ENCODE peak calls at places on chromosomes 7 and 10, in eight cellular contexts. One of them, this sample, is unnamed.

GRCh38 chr7:112254709-112255387 is 48.4 kb downstream of the ZNF277 start:
- DNase-seq in stimulated activated CD8-positive, alpha-beta memory T cell treated with anti-CD3 and anti-CD28 coated beads, Interleukin-4, amount 100 ng/mL, for 1 hour: no peak
- DNase-seq in AG08396: no peak
- DNase-seq in H54: no peak
- DNase-seq in activated T-helper 1 cell treated with anti-CD3 and anti-CD28 coated beads, Interleukin-12 subunit alpha, Interleukin-12 subunit beta, Interleukin-2, Interleukin-4 antibody, amounts not matched to agents 30 ng/mL and 10 ng/mL and 1 ng/mL, durations not matched to agents 14 hours and 24 hours and 36 hours: no peak
- DNase-seq in ecto neural progenitor cell: no peak
- DNase-seq in mammary epithelial cell: no peak
- DNase-seq in Kasumi-1: no peak
- DNase-seq in this sample: no peak

GRCh38 chr7:46784746-46785145 is 797.2 kb downstream of the TNS3 start:
- DNase-seq in ecto neural progenitor cell: no peak
- DNase-seq in AG08396: no peak
- DNase-seq in H54: peak; percentile 19
- DNase-seq in mammary epithelial cell: peak; percentile 90
- DNase-seq in Kasumi-1: no peak
- DNase-seq in activated T-helper 1 cell treated with anti-CD3 and anti-CD28 coated beads, Interleukin-12 subunit alpha, Interleukin-12 subunit beta, Interleukin-2, Interleukin-4 antibody, amounts not matched to agents 30 ng/mL and 10 ng/mL and 1 ng/mL, durations not matched to agents 14 hours and 24 hours and 36 hours: no peak
- DNase-seq in stimulated activated CD8-positive, alpha-beta memory T cell treated with anti-CD3 and anti-CD28 coated beads, Interleukin-4, amount 100 ng/mL, for 1 hour: no peak
- DNase-seq in this sample: peak; percentile 89

GRCh38 chr7:68629-69028 is 123.7 kb upstream of the FAM20C start:
- DNase-seq in AG08396: no peak
- DNase-seq in Kasumi-1: no peak
- DNase-seq in stimulated activated CD8-positive, alpha-beta memory T cell treated with anti-CD3 and anti-CD28 coated beads, Interleukin-4, amount 100 ng/mL, for 1 hour: no peak
- DNase-seq in H54: no peak
- DNase-seq in mammary epithelial cell: no peak
- DNase-seq in activated T-helper 1 cell treated with anti-CD3 and anti-CD28 coated beads, Interleukin-12 subunit alpha, Interleukin-12 subunit beta, Interleukin-2, Interleukin-4 antibody, amounts not matched to agents 30 ng/mL and 10 ng/mL and 1 ng/mL, durations not matched to agents 14 hours and 24 hours and 36 hours: no peak
- DNase-seq in ecto neural progenitor cell: no peak
- DNase-seq in this sample: no peak

GRCh38 chr10:30034433-30035137 is 24.8 kb downstream of the JCAD start:
- DNase-seq in AG08396: no peak
- DNase-seq in mammary epithelial cell: no peak
- DNase-seq in Kasumi-1: no peak
- DNase-seq in H54: no peak
- DNase-seq in ecto neural progenitor cell: no peak
- DNase-seq in activated T-helper 1 cell treated with anti-CD3 and anti-CD28 coated beads, Interleukin-12 subunit alpha, Interleukin-12 subunit beta, Interleukin-2, Interleukin-4 antibody, amounts not matched to agents 30 ng/mL and 10 ng/mL and 1 ng/mL, durations not matched to agents 14 hours and 24 hours and 36 hours: no peak
- DNase-seq in stimulated activated CD8-positive, alpha-beta memory T cell treated with anti-CD3 and anti-CD28 coated beads, Interleukin-4, amount 100 ng/mL, for 1 hour: no peak
- DNase-seq in this sample: no peak

GRCh38 chr7:51013218-51013786 is 230.6 kb upstream of the GRB10 start:
- DNase-seq in Kasumi-1: no peak
- DNase-seq in AG08396: no peak
- DNase-seq in activated T-helper 1 cell treated with anti-CD3 and anti-CD28 coated beads, Interleukin-12 subunit alpha, Interleukin-12 subunit beta, Interleukin-2, Interleukin-4 antibody, amounts not matched to agents 30 ng/mL and 10 ng/mL and 1 ng/mL, durations not matched to agents 14 hours and 24 hours and 36 hours: no peak
- DNase-seq in ecto neural progenitor cell: peak; percentile 34
- DNase-seq in stimulated activated CD8-positive, alpha-beta memory T cell treated with anti-CD3 and anti-CD28 coated beads, Interleukin-4, amount 100 ng/mL, for 1 hour: no peak
- DNase-seq in H54: no peak
- DNase-seq in mammary epithelial cell: no peak
- DNase-seq in this sample: no peak

GRCh38 chr10:68900427-68901105 is 549 bp upstream of the DDX50 start:
- DNase-seq in stimulated activated CD8-positive, alpha-beta memory T cell treated with anti-CD3 and anti-CD28 coated beads, Interleukin-4, amount 100 ng/mL, for 1 hour: no peak
- DNase-seq in H54: no peak
- DNase-seq in activated T-helper 1 cell treated with anti-CD3 and anti-CD28 coated beads, Interleukin-12 subunit alpha, Interleukin-12 subunit beta, Interleukin-2, Interleukin-4 antibody, amounts not matched to agents 30 ng/mL and 10 ng/mL and 1 ng/mL, durations not matched to agents 14 hours and 24 hours and 36 hours: no peak
- DNase-seq in AG08396: no peak
- DNase-seq in ecto neural progenitor cell: peak; percentile 97
- DNase-seq in mammary epithelial cell: no peak
- DNase-seq in Kasumi-1: no peak
- DNase-seq in this sample: no peak

GRCh38 chr10:14056545-14057332 is 274.0 kb downstream of the FRMD4A start:
- DNase-seq in Kasumi-1: no peak
- DNase-seq in mammary epithelial cell: no peak
- DNase-seq in activated T-helper 1 cell treated with anti-CD3 and anti-CD28 coated beads, Interleukin-12 subunit alpha, Interleukin-12 subunit beta, Interleukin-2, Interleukin-4 antibody, amounts not matched to agents 30 ng/mL and 10 ng/mL and 1 ng/mL, durations not matched to agents 14 hours and 24 hours and 36 hours: no peak
- DNase-seq in H54: no peak
- DNase-seq in stimulated activated CD8-positive, alpha-beta memory T cell treated with anti-CD3 and anti-CD28 coated beads, Interleukin-4, amount 100 ng/mL, for 1 hour: no peak
- DNase-seq in ecto neural progenitor cell: no peak
- DNase-seq in AG08396: peak; percentile 44
- DNase-seq in this sample: peak; percentile 34

GRCh38 chr10:98528166-98528784 is 81.5 kb upstream of the HPS1 start:
- DNase-seq in ecto neural progenitor cell: no peak
- DNase-seq in stimulated activated CD8-positive, alpha-beta memory T cell treated with anti-CD3 and anti-CD28 coated beads, Interleukin-4, amount 100 ng/mL, for 1 hour: no peak
- DNase-seq in Kasumi-1: no peak
- DNase-seq in AG08396: peak; percentile 8
- DNase-seq in mammary epithelial cell: no peak
- DNase-seq in H54: no peak
- DNase-seq in activated T-helper 1 cell treated with anti-CD3 and anti-CD28 coated beads, Interleukin-12 subunit alpha, Interleukin-12 subunit beta, Interleukin-2, Interleukin-4 antibody, amounts not matched to agents 30 ng/mL and 10 ng/mL and 1 ng/mL, durations not matched to agents 14 hours and 24 hours and 36 hours: no peak
- DNase-seq in this sample: no peak

GRCh38 chr7:81624650-81625310 is 145.1 kb downstream of the HGF start:
- DNase-seq in activated T-helper 1 cell treated with anti-CD3 and anti-CD28 coated beads, Interleukin-12 subunit alpha, Interleukin-12 subunit beta, Interleukin-2, Interleukin-4 antibody, amounts not matched to agents 30 ng/mL and 10 ng/mL and 1 ng/mL, durations not matched to agents 14 hours and 24 hours and 36 hours: no peak
- DNase-seq in Kasumi-1: no peak
- DNase-seq in mammary epithelial cell: no peak
- DNase-seq in stimulated activated CD8-positive, alpha-beta memory T cell treated with anti-CD3 and anti-CD28 coated beads, Interleukin-4, amount 100 ng/mL, for 1 hour: no peak
- DNase-seq in ecto neural progenitor cell: no peak
- DNase-seq in AG08396: no peak
- DNase-seq in H54: no peak
- DNase-seq in this sample: no peak

GRCh38 chr7:107387077-107387476 is 82.8 kb upstream of the GPR22 start:
- DNase-seq in ecto neural progenitor cell: peak; percentile 58
- DNase-seq in mammary epithelial cell: no peak
- DNase-seq in activated T-helper 1 cell treated with anti-CD3 and anti-CD28 coated beads, Interleukin-12 subunit alpha, Interleukin-12 subunit beta, Interleukin-2, Interleukin-4 antibody, amounts not matched to agents 30 ng/mL and 10 ng/mL and 1 ng/mL, durations not matched to agents 14 hours and 24 hours and 36 hours: no peak
- DNase-seq in H54: no peak
- DNase-seq in Kasumi-1: no peak
- DNase-seq in stimulated activated CD8-positive, alpha-beta memory T cell treated with anti-CD3 and anti-CD28 coated beads, Interleukin-4, amount 100 ng/mL, for 1 hour: no peak
- DNase-seq in AG08396: peak; percentile 13
- DNase-seq in this sample: no peak

GRCh38 chr7:115449689-115450088 is 527.8 kb downstream of the MDFIC start:
- DNase-seq in activated T-helper 1 cell treated with anti-CD3 and anti-CD28 coated beads, Interleukin-12 subunit alpha, Interleukin-12 subunit beta, Interleukin-2, Interleukin-4 antibody, amounts not matched to agents 30 ng/mL and 10 ng/mL and 1 ng/mL, durations not matched to agents 14 hours and 24 hours and 36 hours: no peak
- DNase-seq in H54: no peak
- DNase-seq in mammary epithelial cell: no peak
- DNase-seq in AG08396: no peak
- DNase-seq in stimulated activated CD8-positive, alpha-beta memory T cell treated with anti-CD3 and anti-CD28 coated beads, Interleukin-4, amount 100 ng/mL, for 1 hour: no peak
- DNase-seq in ecto neural progenitor cell: no peak
- DNase-seq in Kasumi-1: no peak
- DNase-seq in this sample: no peak

GRCh38 chr10:29011511-29011910 is 277.4 kb upstream of the LYZL1 start:
- DNase-seq in H54: no peak
- DNase-seq in Kasumi-1: no peak
- DNase-seq in stimulated activated CD8-positive, alpha-beta memory T cell treated with anti-CD3 and anti-CD28 coated beads, Interleukin-4, amount 100 ng/mL, for 1 hour: no peak
- DNase-seq in activated T-helper 1 cell treated with anti-CD3 and anti-CD28 coated beads, Interleukin-12 subunit alpha, Interleukin-12 subunit beta, Interleukin-2, Interleukin-4 antibody, amounts not matched to agents 30 ng/mL and 10 ng/mL and 1 ng/mL, durations not matched to agents 14 hours and 24 hours and 36 hours: no peak
- DNase-seq in ecto neural progenitor cell: no peak
- DNase-seq in mammary epithelial cell: no peak
- DNase-seq in AG08396: no peak
- DNase-seq in this sample: no peak

GRCh38 chr10:122879339-122880273 is at the start of gene FAM24B:
- DNase-seq in H54: no peak
- DNase-seq in AG08396: peak; percentile 96
- DNase-seq in Kasumi-1: peak; percentile 86
- DNase-seq in stimulated activated CD8-positive, alpha-beta memory T cell treated with anti-CD3 and anti-CD28 coated beads, Interleukin-4, amount 100 ng/mL, for 1 hour: peak; percentile 94
- DNase-seq in ecto neural progenitor cell: peak; percentile 58
- DNase-seq in mammary epithelial cell: peak; percentile 95
- DNase-seq in activated T-helper 1 cell treated with anti-CD3 and anti-CD28 coated beads, Interleukin-12 subunit alpha, Interleukin-12 subunit beta, Interleukin-2, Interleukin-4 antibody, amounts not matched to agents 30 ng/mL and 10 ng/mL and 1 ng/mL, durations not matched to agents 14 hours and 24 hours and 36 hours: peak; percentile 94
- DNase-seq in this sample: peak; percentile 86

GRCh38 chr10:67612156-67612555 is 83.8 kb downstream of the CTNNA3 start:
- DNase-seq in Kasumi-1: no peak
- DNase-seq in H54: no peak
- DNase-seq in AG08396: no peak
- DNase-seq in activated T-helper 1 cell treated with anti-CD3 and anti-CD28 coated beads, Interleukin-12 subunit alpha, Interleukin-12 subunit beta, Interleukin-2, Interleukin-4 antibody, amounts not matched to agents 30 ng/mL and 10 ng/mL and 1 ng/mL, durations not matched to agents 14 hours and 24 hours and 36 hours: no peak
- DNase-seq in stimulated activated CD8-positive, alpha-beta memory T cell treated with anti-CD3 and anti-CD28 coated beads, Interleukin-4, amount 100 ng/mL, for 1 hour: no peak
- DNase-seq in mammary epithelial cell: no peak
- DNase-seq in ecto neural progenitor cell: no peak
- DNase-seq in this sample: no peak

GRCh38 chr7:102471791-102472125 is 7.0 kb downstream of the POLR2J start:
- DNase-seq in activated T-helper 1 cell treated with anti-CD3 and anti-CD28 coated beads, Interleukin-12 subunit alpha, Interleukin-12 subunit beta, Interleukin-2, Interleukin-4 antibody, amounts not matched to agents 30 ng/mL and 10 ng/mL and 1 ng/mL, durations not matched to agents 14 hours and 24 hours and 36 hours: no peak
- DNase-seq in H54: no peak
- DNase-seq in mammary epithelial cell: no peak
- DNase-seq in stimulated activated CD8-positive, alpha-beta memory T cell treated with anti-CD3 and anti-CD28 coated beads, Interleukin-4, amount 100 ng/mL, for 1 hour: no peak
- DNase-seq in ecto neural progenitor cell: no peak
- DNase-seq in AG08396: no peak
- DNase-seq in Kasumi-1: no peak
- DNase-seq in this sample: no peak

GRCh38 chr7:105602325-105603305 is 21.3 kb upstream of the EFCAB10 start:
- DNase-seq in AG08396: no peak
- DNase-seq in stimulated activated CD8-positive, alpha-beta memory T cell treated with anti-CD3 and anti-CD28 coated beads, Interleukin-4, amount 100 ng/mL, for 1 hour: no peak
- DNase-seq in activated T-helper 1 cell treated with anti-CD3 and anti-CD28 coated beads, Interleukin-12 subunit alpha, Interleukin-12 subunit beta, Interleukin-2, Interleukin-4 antibody, amounts not matched to agents 30 ng/mL and 10 ng/mL and 1 ng/mL, durations not matched to agents 14 hours and 24 hours and 36 hours: no peak
- DNase-seq in H54: no peak
- DNase-seq in mammary epithelial cell: no peak
- DNase-seq in Kasumi-1: no peak
- DNase-seq in ecto neural progenitor cell: no peak
- DNase-seq in this sample: peak; percentile 22

GRCh38 chr10:62528441-62528840 is 154.3 kb downstream of the ZNF365 start:
- DNase-seq in activated T-helper 1 cell treated with anti-CD3 and anti-CD28 coated beads, Interleukin-12 subunit alpha, Interleukin-12 subunit beta, Interleukin-2, Interleukin-4 antibody, amounts not matched to agents 30 ng/mL and 10 ng/mL and 1 ng/mL, durations not matched to agents 14 hours and 24 hours and 36 hours: no peak
- DNase-seq in stimulated activated CD8-positive, alpha-beta memory T cell treated with anti-CD3 and anti-CD28 coated beads, Interleukin-4, amount 100 ng/mL, for 1 hour: no peak
- DNase-seq in Kasumi-1: no peak
- DNase-seq in mammary epithelial cell: peak; percentile 67
- DNase-seq in ecto neural progenitor cell: no peak
- DNase-seq in H54: no peak
- DNase-seq in AG08396: no peak
- DNase-seq in this sample: no peak

GRCh38 chr10:24952701-24953349 is 419 bp upstream of the PRTFDC1 start:
- DNase-seq in H54: no peak
- DNase-seq in stimulated activated CD8-positive, alpha-beta memory T cell treated with anti-CD3 and anti-CD28 coated beads, Interleukin-4, amount 100 ng/mL, for 1 hour: peak; percentile 25
- DNase-seq in mammary epithelial cell: no peak
- DNase-seq in activated T-helper 1 cell treated with anti-CD3 and anti-CD28 coated beads, Interleukin-12 subunit alpha, Interleukin-12 subunit beta, Interleukin-2, Interleukin-4 antibody, amounts not matched to agents 30 ng/mL and 10 ng/mL and 1 ng/mL, durations not matched to agents 14 hours and 24 hours and 36 hours: peak; percentile 7
- DNase-seq in AG08396: peak; percentile 76
- DNase-seq in ecto neural progenitor cell: peak; percentile 84
- DNase-seq in Kasumi-1: peak; percentile 46
- DNase-seq in this sample: no peak

GRCh38 chr10:80357000-80357803 is 621 bp downstream of the DYDC2 start:
- DNase-seq in ecto neural progenitor cell: no peak
- DNase-seq in AG08396: no peak
- DNase-seq in activated T-helper 1 cell treated with anti-CD3 and anti-CD28 coated beads, Interleukin-12 subunit alpha, Interleukin-12 subunit beta, Interleukin-2, Interleukin-4 antibody, amounts not matched to agents 30 ng/mL and 10 ng/mL and 1 ng/mL, durations not matched to agents 14 hours and 24 hours and 36 hours: no peak
- DNase-seq in H54: no peak
- DNase-seq in stimulated activated CD8-positive, alpha-beta memory T cell treated with anti-CD3 and anti-CD28 coated beads, Interleukin-4, amount 100 ng/mL, for 1 hour: no peak
- DNase-seq in mammary epithelial cell: peak; percentile 8
- DNase-seq in Kasumi-1: no peak
- DNase-seq in this sample: no peak

GRCh38 chr7:36746347-36746746 is 22.1 kb upstream of the AOAH start:
- DNase-seq in AG08396: no peak
- DNase-seq in activated T-helper 1 cell treated with anti-CD3 and anti-CD28 coated beads, Interleukin-12 subunit alpha, Interleukin-12 subunit beta, Interleukin-2, Interleukin-4 antibody, amounts not matched to agents 30 ng/mL and 10 ng/mL and 1 ng/mL, durations not matched to agents 14 hours and 24 hours and 36 hours: no peak
- DNase-seq in ecto neural progenitor cell: no peak
- DNase-seq in Kasumi-1: peak; percentile 45
- DNase-seq in mammary epithelial cell: no peak
- DNase-seq in H54: no peak
- DNase-seq in stimulated activated CD8-positive, alpha-beta memory T cell treated with anti-CD3 and anti-CD28 coated beads, Interleukin-4, amount 100 ng/mL, for 1 hour: no peak
- DNase-seq in this sample: peak; percentile 81

GRCh38 chr10:33070101-33070500 is 112.1 kb upstream of the ITGB1 start:
- DNase-seq in activated T-helper 1 cell treated with anti-CD3 and anti-CD28 coated beads, Interleukin-12 subunit alpha, Interleukin-12 subunit beta, Interleukin-2, Interleukin-4 antibody, amounts not matched to agents 30 ng/mL and 10 ng/mL and 1 ng/mL, durations not matched to agents 14 hours and 24 hours and 36 hours: no peak
- DNase-seq in H54: no peak
- DNase-seq in stimulated activated CD8-positive, alpha-beta memory T cell treated with anti-CD3 and anti-CD28 coated beads, Interleukin-4, amount 100 ng/mL, for 1 hour: no peak
- DNase-seq in Kasumi-1: no peak
- DNase-seq in mammary epithelial cell: no peak
- DNase-seq in ecto neural progenitor cell: no peak
- DNase-seq in AG08396: no peak
- DNase-seq in this sample: no peak

GRCh38 chr10:24156686-24157085 is 52.3 kb upstream of the KIAA1217 start:
- DNase-seq in AG08396: no peak
- DNase-seq in mammary epithelial cell: peak; percentile 50
- DNase-seq in Kasumi-1: no peak
- DNase-seq in ecto neural progenitor cell: no peak
- DNase-seq in stimulated activated CD8-positive, alpha-beta memory T cell treated with anti-CD3 and anti-CD28 coated beads, Interleukin-4, amount 100 ng/mL, for 1 hour: no peak
- DNase-seq in H54: no peak
- DNase-seq in activated T-helper 1 cell treated with anti-CD3 and anti-CD28 coated beads, Interleukin-12 subunit alpha, Interleukin-12 subunit beta, Interleukin-2, Interleukin-4 antibody, amounts not matched to agents 30 ng/mL and 10 ng/mL and 1 ng/mL, durations not matched to agents 14 hours and 24 hours and 36 hours: no peak
- DNase-seq in this sample: no peak

GRCh38 chr7:158279539-158280466 is 307.8 kb downstream of the PTPRN2 start:
- DNase-seq in activated T-helper 1 cell treated with anti-CD3 and anti-CD28 coated beads, Interleukin-12 subunit alpha, Interleukin-12 subunit beta, Interleukin-2, Interleukin-4 antibody, amounts not matched to agents 30 ng/mL and 10 ng/mL and 1 ng/mL, durations not matched to agents 14 hours and 24 hours and 36 hours: no peak
- DNase-seq in mammary epithelial cell: no peak
- DNase-seq in stimulated activated CD8-positive, alpha-beta memory T cell treated with anti-CD3 and anti-CD28 coated beads, Interleukin-4, amount 100 ng/mL, for 1 hour: no peak
- DNase-seq in AG08396: no peak
- DNase-seq in H54: no peak
- DNase-seq in ecto neural progenitor cell: no peak
- DNase-seq in Kasumi-1: no peak
- DNase-seq in this sample: no peak

GRCh38 chr7:74449809-74450397 is 3.8 kb upstream of the GTF2IRD1 start:
- DNase-seq in stimulated activated CD8-positive, alpha-beta memory T cell treated with anti-CD3 and anti-CD28 coated beads, Interleukin-4, amount 100 ng/mL, for 1 hour: peak; percentile 56
- DNase-seq in H54: peak; percentile 60
- DNase-seq in Kasumi-1: peak; percentile 73
- DNase-seq in ecto neural progenitor cell: peak; percentile 78
- DNase-seq in mammary epithelial cell: no peak
- DNase-seq in AG08396: peak; percentile 85
- DNase-seq in activated T-helper 1 cell treated with anti-CD3 and anti-CD28 coated beads, Interleukin-12 subunit alpha, Interleukin-12 subunit beta, Interleukin-2, Interleukin-4 antibody, amounts not matched to agents 30 ng/mL and 10 ng/mL and 1 ng/mL, durations not matched to agents 14 hours and 24 hours and 36 hours: peak; percentile 47
- DNase-seq in this sample: peak; percentile 30

GRCh38 chr10:111177379-111177778 is 100.5 kb downstream of the ADRA2A start:
- DNase-seq in Kasumi-1: no peak
- DNase-seq in mammary epithelial cell: no peak
- DNase-seq in stimulated activated CD8-positive, alpha-beta memory T cell treated with anti-CD3 and anti-CD28 coated beads, Interleukin-4, amount 100 ng/mL, for 1 hour: no peak
- DNase-seq in activated T-helper 1 cell treated with anti-CD3 and anti-CD28 coated beads, Interleukin-12 subunit alpha, Interleukin-12 subunit beta, Interleukin-2, Interleukin-4 antibody, amounts not matched to agents 30 ng/mL and 10 ng/mL and 1 ng/mL, durations not matched to agents 14 hours and 24 hours and 36 hours: no peak
- DNase-seq in ecto neural progenitor cell: no peak
- DNase-seq in H54: no peak
- DNase-seq in AG08396: no peak
- DNase-seq in this sample: no peak

GRCh38 chr7:20362574-20363253 is 32.0 kb downstream of the ITGB8 start:
- DNase-seq in ecto neural progenitor cell: no peak
- DNase-seq in H54: no peak
- DNase-seq in stimulated activated CD8-positive, alpha-beta memory T cell treated with anti-CD3 and anti-CD28 coated beads, Interleukin-4, amount 100 ng/mL, for 1 hour: no peak
- DNase-seq in mammary epithelial cell: no peak
- DNase-seq in AG08396: no peak
- DNase-seq in activated T-helper 1 cell treated with anti-CD3 and anti-CD28 coated beads, Interleukin-12 subunit alpha, Interleukin-12 subunit beta, Interleukin-2, Interleukin-4 antibody, amounts not matched to agents 30 ng/mL and 10 ng/mL and 1 ng/mL, durations not matched to agents 14 hours and 24 hours and 36 hours: no peak
- DNase-seq in Kasumi-1: no peak
- DNase-seq in this sample: no peak

GRCh38 chr7:135728136-135728669 is at the start of gene SLC13A4:
- DNase-seq in stimulated activated CD8-positive, alpha-beta memory T cell treated with anti-CD3 and anti-CD28 coated beads, Interleukin-4, amount 100 ng/mL, for 1 hour: no peak
- DNase-seq in Kasumi-1: no peak
- DNase-seq in ecto neural progenitor cell: peak; percentile 77
- DNase-seq in AG08396: peak; percentile 58
- DNase-seq in H54: peak; percentile 54
- DNase-seq in mammary epithelial cell: no peak
- DNase-seq in activated T-helper 1 cell treated with anti-CD3 and anti-CD28 coated beads, Interleukin-12 subunit alpha, Interleukin-12 subunit beta, Interleukin-2, Interleukin-4 antibody, amounts not matched to agents 30 ng/mL and 10 ng/mL and 1 ng/mL, durations not matched to agents 14 hours and 24 hours and 36 hours: no peak
- DNase-seq in this sample: no peak

GRCh38 chr10:70137135-70137534 is 4.5 kb upstream of the AIFM2 start:
- DNase-seq in H54: no peak
- DNase-seq in ecto neural progenitor cell: no peak
- DNase-seq in Kasumi-1: no peak
- DNase-seq in AG08396: no peak
- DNase-seq in stimulated activated CD8-positive, alpha-beta memory T cell treated with anti-CD3 and anti-CD28 coated beads, Interleukin-4, amount 100 ng/mL, for 1 hour: no peak
- DNase-seq in mammary epithelial cell: no peak
- DNase-seq in activated T-helper 1 cell treated with anti-CD3 and anti-CD28 coated beads, Interleukin-12 subunit alpha, Interleukin-12 subunit beta, Interleukin-2, Interleukin-4 antibody, amounts not matched to agents 30 ng/mL and 10 ng/mL and 1 ng/mL, durations not matched to agents 14 hours and 24 hours and 36 hours: no peak
- DNase-seq in this sample: no peak

GRCh38 chr7:1665721-1666250 is 4.3 kb upstream of the ELFN1 start:
- DNase-seq in mammary epithelial cell: peak; percentile 15
- DNase-seq in Kasumi-1: no peak
- DNase-seq in H54: peak; percentile 99
- DNase-seq in AG08396: peak; percentile 70
- DNase-seq in activated T-helper 1 cell treated with anti-CD3 and anti-CD28 coated beads, Interleukin-12 subunit alpha, Interleukin-12 subunit beta, Interleukin-2, Interleukin-4 antibody, amounts not matched to agents 30 ng/mL and 10 ng/mL and 1 ng/mL, durations not matched to agents 14 hours and 24 hours and 36 hours: no peak
- DNase-seq in stimulated activated CD8-positive, alpha-beta memory T cell treated with anti-CD3 and anti-CD28 coated beads, Interleukin-4, amount 100 ng/mL, for 1 hour: no peak
- DNase-seq in ecto neural progenitor cell: peak; percentile 73
- DNase-seq in this sample: peak; percentile 73

GRCh38 chr10:7054915-7055314 is 355.9 kb downstream of the SFMBT2 start:
- DNase-seq in activated T-helper 1 cell treated with anti-CD3 and anti-CD28 coated beads, Interleukin-12 subunit alpha, Interleukin-12 subunit beta, Interleukin-2, Interleukin-4 antibody, amounts not matched to agents 30 ng/mL and 10 ng/mL and 1 ng/mL, durations not matched to agents 14 hours and 24 hours and 36 hours: no peak
- DNase-seq in AG08396: peak; percentile 6
- DNase-seq in H54: peak; percentile 16
- DNase-seq in mammary epithelial cell: no peak
- DNase-seq in stimulated activated CD8-positive, alpha-beta memory T cell treated with anti-CD3 and anti-CD28 coated beads, Interleukin-4, amount 100 ng/mL, for 1 hour: no peak
- DNase-seq in Kasumi-1: peak; percentile 81
- DNase-seq in ecto neural progenitor cell: no peak
- DNase-seq in this sample: no peak

GRCh38 chr10:49361735-49362568 is 33.9 kb downstream of the DRGX start:
- DNase-seq in ecto neural progenitor cell: no peak
- DNase-seq in Kasumi-1: no peak
- DNase-seq in activated T-helper 1 cell treated with anti-CD3 and anti-CD28 coated beads, Interleukin-12 subunit alpha, Interleukin-12 subunit beta, Interleukin-2, Interleukin-4 antibody, amounts not matched to agents 30 ng/mL and 10 ng/mL and 1 ng/mL, durations not matched to agents 14 hours and 24 hours and 36 hours: no peak
- DNase-seq in mammary epithelial cell: no peak
- DNase-seq in H54: no peak
- DNase-seq in stimulated activated CD8-positive, alpha-beta memory T cell treated with anti-CD3 and anti-CD28 coated beads, Interleukin-4, amount 100 ng/mL, for 1 hour: no peak
- DNase-seq in AG08396: no peak
- DNase-seq in this sample: no peak

GRCh38 chr7:18352339-18353255 is 143.0 kb upstream of the HDAC9 start:
- DNase-seq in Kasumi-1: peak; percentile 33
- DNase-seq in activated T-helper 1 cell treated with anti-CD3 and anti-CD28 coated beads, Interleukin-12 subunit alpha, Interleukin-12 subunit beta, Interleukin-2, Interleukin-4 antibody, amounts not matched to agents 30 ng/mL and 10 ng/mL and 1 ng/mL, durations not matched to agents 14 hours and 24 hours and 36 hours: no peak
- DNase-seq in AG08396: peak; percentile 32
- DNase-seq in H54: peak; percentile 28
- DNase-seq in ecto neural progenitor cell: no peak
- DNase-seq in stimulated activated CD8-positive, alpha-beta memory T cell treated with anti-CD3 and anti-CD28 coated beads, Interleukin-4, amount 100 ng/mL, for 1 hour: no peak
- DNase-seq in mammary epithelial cell: peak; percentile 67
- DNase-seq in this sample: peak; percentile 74

GRCh38 chr7:93958216-93958615 is 36.7 kb downstream of the GNG11 start:
- DNase-seq in ecto neural progenitor cell: no peak
- DNase-seq in mammary epithelial cell: no peak
- DNase-seq in AG08396: no peak
- DNase-seq in Kasumi-1: no peak
- DNase-seq in activated T-helper 1 cell treated with anti-CD3 and anti-CD28 coated beads, Interleukin-12 subunit alpha, Interleukin-12 subunit beta, Interleukin-2, Interleukin-4 antibody, amounts not matched to agents 30 ng/mL and 10 ng/mL and 1 ng/mL, durations not matched to agents 14 hours and 24 hours and 36 hours: no peak
- DNase-seq in H54: no peak
- DNase-seq in stimulated activated CD8-positive, alpha-beta memory T cell treated with anti-CD3 and anti-CD28 coated beads, Interleukin-4, amount 100 ng/mL, for 1 hour: no peak
- DNase-seq in this sample: no peak

GRCh38 chr10:100148353-100149211 is 37.2 kb downstream of the ERLIN1 start:
- DNase-seq in stimulated activated CD8-positive, alpha-beta memory T cell treated with anti-CD3 and anti-CD28 coated beads, Interleukin-4, amount 100 ng/mL, for 1 hour: no peak
- DNase-seq in H54: peak; percentile 18
- DNase-seq in AG08396: no peak
- DNase-seq in activated T-helper 1 cell treated with anti-CD3 and anti-CD28 coated beads, Interleukin-12 subunit alpha, Interleukin-12 subunit beta, Interleukin-2, Interleukin-4 antibody, amounts not matched to agents 30 ng/mL and 10 ng/mL and 1 ng/mL, durations not matched to agents 14 hours and 24 hours and 36 hours: no peak
- DNase-seq in Kasumi-1: no peak
- DNase-seq in ecto neural progenitor cell: no peak
- DNase-seq in mammary epithelial cell: peak; percentile 99
- DNase-seq in this sample: peak; percentile 78